ENCODE peak calls at places on chromosomes 3 and 15, in seven cellular contexts. One of them, this sample, is unnamed.

GRCh38 chr3:102129774-102130608 is 280.7 kb downstream of the NFKBIZ start:
- DNase-seq in AG04450: peak
- DNase-seq in naive thymus-derived CD8-positive, alpha-beta T cell: no peak
- DNase-seq in GM19239: no peak
- DNase-seq in cardiac muscle cell: no peak
- DNase-seq in amniotic stem cell: peak
- DNase-seq in fibroblast of lung: peak
- DNase-seq in this sample: no peak

GRCh38 chr3:171122212-171122611 is 95.7 kb upstream of the SLC2A2 start:
- DNase-seq in AG04450: no peak
- DNase-seq in naive thymus-derived CD8-positive, alpha-beta T cell: no peak
- DNase-seq in GM19239: no peak
- DNase-seq in cardiac muscle cell: peak
- DNase-seq in amniotic stem cell: no peak
- DNase-seq in fibroblast of lung: no peak
- DNase-seq in this sample: no peak

GRCh38 chr3:134796313-134797079 is 1.4 kb downstream of the EPHB1 start:
- DNase-seq in AG04450: no peak
- DNase-seq in naive thymus-derived CD8-positive, alpha-beta T cell: no peak
- DNase-seq in GM19239: no peak
- DNase-seq in cardiac muscle cell: peak
- DNase-seq in amniotic stem cell: no peak
- DNase-seq in fibroblast of lung: peak
- DNase-seq in this sample: no peak

GRCh38 chr3:53238051-53238850 is 17.6 kb downstream of the TKT start:
- DNase-seq in AG04450: peak
- DNase-seq in naive thymus-derived CD8-positive, alpha-beta T cell: no peak
- DNase-seq in GM19239: no peak
- DNase-seq in cardiac muscle cell: no peak
- DNase-seq in amniotic stem cell: peak
- DNase-seq in fibroblast of lung: peak
- DNase-seq in this sample: no peak

GRCh38 chr15:70426065-70426821 is 328.5 kb upstream of the TLE3 start:
- DNase-seq in AG04450: no peak
- DNase-seq in naive thymus-derived CD8-positive, alpha-beta T cell: no peak
- DNase-seq in GM19239: no peak
- DNase-seq in cardiac muscle cell: no peak
- DNase-seq in amniotic stem cell: no peak
- DNase-seq in fibroblast of lung: peak
- DNase-seq in this sample: no peak

GRCh38 chr15:78208887-78209645 is 25.3 kb downstream of the ACSBG1 start:
- DNase-seq in AG04450: no peak
- DNase-seq in naive thymus-derived CD8-positive, alpha-beta T cell: no peak
- DNase-seq in GM19239: no peak
- DNase-seq in cardiac muscle cell: no peak
- DNase-seq in amniotic stem cell: no peak
- DNase-seq in fibroblast of lung: no peak
- DNase-seq in this sample: no peak

GRCh38 chr15:94239474-94239873 is 8.1 kb downstream of the MCTP2 start:
- DNase-seq in AG04450: no peak
- DNase-seq in naive thymus-derived CD8-positive, alpha-beta T cell: no peak
- DNase-seq in GM19239: no peak
- DNase-seq in cardiac muscle cell: no peak
- DNase-seq in amniotic stem cell: no peak
- DNase-seq in fibroblast of lung: no peak
- DNase-seq in this sample: no peak

GRCh38 chr3:112930771-112931170 is 44.1 kb downstream of the CD200R1 start:
- DNase-seq in AG04450: no peak
- DNase-seq in naive thymus-derived CD8-positive, alpha-beta T cell: no peak
- DNase-seq in GM19239: no peak
- DNase-seq in cardiac muscle cell: no peak
- DNase-seq in amniotic stem cell: no peak
- DNase-seq in fibroblast of lung: no peak
- DNase-seq in this sample: no peak

GRCh38 chr15:22979069-22979698 is 984 bp downstream of the CYFIP1 start:
- DNase-seq in AG04450: no peak
- DNase-seq in naive thymus-derived CD8-positive, alpha-beta T cell: no peak
- DNase-seq in GM19239: peak
- DNase-seq in cardiac muscle cell: peak
- DNase-seq in amniotic stem cell: no peak
- DNase-seq in fibroblast of lung: peak
- DNase-seq in this sample: no peak

GRCh38 chr3:134387293-134387692 is 13.0 kb upstream of the AMOTL2 start:
- DNase-seq in AG04450: no peak
- DNase-seq in naive thymus-derived CD8-positive, alpha-beta T cell: no peak
- DNase-seq in GM19239: no peak
- DNase-seq in cardiac muscle cell: no peak
- DNase-seq in amniotic stem cell: no peak
- DNase-seq in fibroblast of lung: no peak
- DNase-seq in this sample: no peak

GRCh38 chr3:129625071-129625874 is 18.8 kb upstream of the PLXND1 start:
- DNase-seq in AG04450: no peak
- DNase-seq in naive thymus-derived CD8-positive, alpha-beta T cell: no peak
- DNase-seq in GM19239: no peak
- DNase-seq in cardiac muscle cell: no peak
- DNase-seq in amniotic stem cell: no peak
- DNase-seq in fibroblast of lung: no peak
- DNase-seq in this sample: no peak

GRCh38 chr15:91124155-91124554 is 24.1 kb downstream of the SV2B start:
- DNase-seq in AG04450: no peak
- DNase-seq in naive thymus-derived CD8-positive, alpha-beta T cell: no peak
- DNase-seq in GM19239: no peak
- DNase-seq in cardiac muscle cell: no peak
- DNase-seq in amniotic stem cell: no peak
- DNase-seq in fibroblast of lung: no peak
- DNase-seq in this sample: no peak

GRCh38 chr15:35657679-35658201 is 111.8 kb upstream of the DPH6 start:
- DNase-seq in AG04450: no peak
- DNase-seq in naive thymus-derived CD8-positive, alpha-beta T cell: no peak
- DNase-seq in GM19239: no peak
- DNase-seq in cardiac muscle cell: no peak
- DNase-seq in amniotic stem cell: no peak
- DNase-seq in fibroblast of lung: peak
- DNase-seq in this sample: no peak

GRCh38 chr15:70513818-70514217 is 249.5 kb downstream of the UACA start:
- DNase-seq in AG04450: no peak
- DNase-seq in naive thymus-derived CD8-positive, alpha-beta T cell: no peak
- DNase-seq in GM19239: no peak
- DNase-seq in cardiac muscle cell: no peak
- DNase-seq in amniotic stem cell: no peak
- DNase-seq in fibroblast of lung: no peak
- DNase-seq in this sample: no peak

GRCh38 chr15:81024891-81025290 is 24.2 kb downstream of the TLNRD1 start:
- DNase-seq in AG04450: no peak
- DNase-seq in naive thymus-derived CD8-positive, alpha-beta T cell: no peak
- DNase-seq in GM19239: no peak
- DNase-seq in cardiac muscle cell: no peak
- DNase-seq in amniotic stem cell: no peak
- DNase-seq in fibroblast of lung: no peak
- DNase-seq in this sample: no peak

GRCh38 chr15:70584838-70585706 is 178.3 kb downstream of the UACA start:
- DNase-seq in AG04450: no peak
- DNase-seq in naive thymus-derived CD8-positive, alpha-beta T cell: peak
- DNase-seq in GM19239: no peak
- DNase-seq in cardiac muscle cell: peak
- DNase-seq in amniotic stem cell: no peak
- DNase-seq in fibroblast of lung: peak
- DNase-seq in this sample: no peak

GRCh38 chr15:54962637-54963036 is 234.1 kb downstream of the RSL24D1 start:
- DNase-seq in AG04450: no peak
- DNase-seq in naive thymus-derived CD8-positive, alpha-beta T cell: no peak
- DNase-seq in GM19239: no peak
- DNase-seq in cardiac muscle cell: no peak
- DNase-seq in amniotic stem cell: no peak
- DNase-seq in fibroblast of lung: no peak
- DNase-seq in this sample: no peak

GRCh38 chr3:125075738-125076137 is 19.9 kb upstream of the HEG1 start:
- DNase-seq in AG04450: no peak
- DNase-seq in naive thymus-derived CD8-positive, alpha-beta T cell: no peak
- DNase-seq in GM19239: no peak
- DNase-seq in cardiac muscle cell: peak
- DNase-seq in amniotic stem cell: no peak
- DNase-seq in fibroblast of lung: no peak
- DNase-seq in this sample: no peak